ENCODE peak calls at places on chromosomes 5 and 9, in seven cellular contexts. D is AG04450, P is SK-MEL-5, S is NCI-H1694 treated with DMSO at 0.1 percent for 48 hours, T is iris pigment epithelial cell, O is nephron progenitor cell, L is activated T-helper 1 cell treated with Interleukin-2 at 50 U/mL for 16 hours. G is an unnamed sample.

GRCh38 chr9:2919347-2919746 is 75.5 kb upstream of the PUM3 start:
- DNase-seq in L (no peak), D (no peak), T (peak; percentile 48), O (no peak), P (no peak), S (no peak), G (no peak)

GRCh38 chr9:135468866-135469521 is 10.6 kb upstream of the PPP1R26 start:
- DNase-seq in D (no peak), S (no peak), T (peak; percentile 47), L (peak; percentile 13), O (no peak), P (no peak), G (peak; percentile 58)

GRCh38 chr9:33011857-33012256 is 10.4 kb upstream of the APTX start:
- DNase-seq in T (no peak), D (no peak), P (no peak), S (no peak), O (no peak), L (no peak), G (no peak)

GRCh38 chr5:158910782-158911692 is 188.7 kb downstream of the EBF1 start:
- DNase-seq in L (no peak), P (no peak), D (no peak), S (no peak), O (no peak), T (no peak), G (no peak)

GRCh38 chr9:118418887-118419620 is 714.9 kb downstream of the TLR4 start:
- DNase-seq in L (no peak), T (peak; percentile 0), P (no peak), O (no peak), S (peak; percentile 85), D (no peak), G (no peak)

GRCh38 chr5:932151-932627 is 39.5 kb downstream of the TRIP13 start:
- DNase-seq in P (no peak), T (no peak), L (no peak), O (no peak), D (no peak), S (no peak), G (no peak)

GRCh38 chr5:120895659-120896058 is 431.6 kb downstream of the PRR16 start:
- DNase-seq in D (no peak), P (no peak), O (no peak), S (no peak), L (no peak), T (no peak), G (no peak)

GRCh38 chr5:159854916-159855315 is 61.4 kb upstream of the ADRA1B start:
- DNase-seq in T (peak; percentile 67), P (no peak), D (no peak), S (no peak), L (no peak), O (no peak), G (no peak)

GRCh38 chr9:93058357-93059096 is at the start of gene SUSD3:
- DNase-seq in D (no peak), L (peak; percentile 64), P (no peak), T (no peak), S (no peak), O (peak; percentile 86), G (peak; percentile 62)

GRCh38 chr5:67490543-67491321 is 294.1 kb upstream of the CD180 start:
- DNase-seq in O (no peak), P (no peak), S (no peak), D (no peak), L (no peak), T (no peak), G (no peak)

GRCh38 chr9:4139201-4139600 is 160.7 kb downstream of the GLIS3 start:
- DNase-seq in S (no peak), O (no peak), D (no peak), T (peak; percentile 44), L (no peak), P (no peak), G (no peak)

GRCh38 chr9:5671711-5672353 is 42.9 kb downstream of the RIC1 start:
- DNase-seq in S (no peak), L (no peak), D (no peak), O (no peak), T (peak; percentile 34), P (no peak), G (no peak)

GRCh38 chr9:23581936-23582335 is 244.1 kb downstream of the ELAVL2 start:
- DNase-seq in P (no peak), L (no peak), D (no peak), T (no peak), O (no peak), S (no peak), G (no peak)

GRCh38 chr5:178440163-178440545 is 150.0 kb downstream of the COL23A1 start:
- DNase-seq in P (no peak), S (no peak), O (no peak), D (no peak), T (no peak), L (no peak), G (no peak)

GRCh38 chr5:2094616-2094995 is 211.9 kb upstream of the IRX4 start:
- DNase-seq in P (no peak), L (no peak), O (no peak), S (no peak), T (no peak), D (no peak), G (no peak)

GRCh38 chr5:103624748-103625147 is 62.2 kb upstream of the NUDT12 start:
- DNase-seq in T (peak; percentile 63), L (no peak), O (no peak), D (no peak), S (no peak), P (no peak), G (no peak)

GRCh38 chr9:108430655-108431054 is 425.1 kb downstream of the ACTL7B start:
- DNase-seq in L (no peak), P (no peak), D (no peak), S (no peak), O (no peak), T (no peak), G (no peak)